ENCODE peak calls at places on chromosomes 12 and 14, in eight cellular contexts. A is activated B cell treated with CpG ODN at 0.5 μM for 24 hours, R is IMR-90, X is upper lobe of left lung, S is A549, F is MCF 10A, N is GM12865, Q is natural killer cell. T is an unnamed sample.
A peak's percentile ranks its signal among the peaks of the same experiment; 100 is the strongest.

GRCh38 chr14:78788467-78789360 is 618.5 kb downstream of the NRXN3 start:
- DNase-seq in R (no peak), X (no peak), F (peak; percentile 56), Q (no peak), N (peak; percentile 20), A (no peak), S (no peak), T (peak; percentile 70)

GRCh38 chr14:75562048-75562447 is 16.4 kb upstream of the FLVCR2 start:
- DNase-seq in R (no peak), F (peak; percentile 26), A (no peak), S (no peak), X (no peak), Q (no peak), N (no peak), T (peak; percentile 33)

GRCh38 chr12:52081263-52081733 is 1.8 kb downstream of the SMIM41 start:
- DNase-seq in Q (no peak), N (peak; percentile 54), X (peak; percentile 40), R (no peak), S (no peak), F (no peak), A (peak; percentile 66), T (no peak)

GRCh38 chr12:10829994-10830393 is 3.8 kb upstream of the TAS2R10 start:
- DNase-seq in R (no peak), A (no peak), N (no peak), F (no peak), X (no peak), Q (no peak), S (no peak), T (no peak)

GRCh38 chr12:82176016-82176415 is 182.2 kb downstream of the CCDC59 start:
- DNase-seq in S (no peak), Q (no peak), A (no peak), N (no peak), R (no peak), F (no peak), X (no peak), T (no peak)

GRCh38 chr12:1634590-1635191 is 5.7 kb downstream of the WNT5B start:
- DNase-seq in Q (peak; percentile 45), A (peak; percentile 33), S (peak; percentile 76), F (peak; percentile 77), R (peak; percentile 69), X (peak; percentile 77), N (peak; percentile 60), T (peak; percentile 73)

GRCh38 chr14:64444984-64445845 is 20.1 kb upstream of the AKAP5 start:
- DNase-seq in R (peak; percentile 77), A (no peak), N (peak; percentile 92), S (peak; percentile 41), X (no peak), Q (peak; percentile 55), F (peak; percentile 64), T (peak; percentile 68)

GRCh38 chr14:70909788-70910614 is 2.7 kb downstream of the PCNX1 start:
- DNase-seq in A (no peak), Q (no peak), R (no peak), S (no peak), X (no peak), F (no peak), N (peak; percentile 22), T (peak; percentile 57)

DNA sequence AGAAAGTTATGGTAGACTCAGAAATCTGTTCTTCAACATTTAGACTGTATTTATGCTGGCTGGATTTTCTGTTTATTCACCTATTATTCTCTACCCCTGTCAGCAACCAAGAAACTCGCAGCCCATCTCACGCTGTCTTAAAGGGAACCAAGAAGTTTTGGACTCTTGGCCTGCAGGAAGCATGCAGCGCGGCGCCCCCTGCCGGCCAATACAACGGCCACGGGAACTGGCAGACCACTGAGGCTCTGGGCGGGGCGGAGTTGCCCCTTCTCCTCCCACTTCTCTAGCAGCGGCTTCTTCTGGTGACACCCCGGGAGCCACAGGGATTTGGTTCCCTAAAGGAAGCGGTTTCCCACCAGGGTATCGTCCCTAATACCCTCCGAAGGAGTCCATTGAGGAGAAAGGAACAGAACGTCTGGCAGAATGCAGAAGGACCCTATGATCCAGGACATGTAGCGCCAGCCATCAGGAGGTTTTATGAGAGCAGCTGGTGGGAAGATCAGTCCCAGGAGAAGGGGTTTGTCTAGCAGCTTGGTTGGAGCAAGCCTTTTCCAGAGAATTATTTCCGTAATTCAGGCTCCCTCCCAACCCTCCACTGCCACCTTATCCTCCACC is 21.0 kb upstream of the RNASE2 start:
- DNase-seq in X (peak; percentile 91), R (no peak), A (no peak), F (peak; percentile 22), N (peak; percentile 45), S (peak; percentile 48), Q (peak; percentile 19), T (peak; percentile 8)
- TF ChIP-seq CTCF in X (peak; percentile 45), R (peak; percentile 37), A (no peak), F (peak; percentile 17), N (peak; percentile 51), S (peak; percentile 30), Q (no peak), T (peak; percentile 25)

GRCh38 chr14:46490150-46490769 is 161.3 kb downstream of the RPL10L start:
- DNase-seq in X (no peak), Q (no peak), S (peak; percentile 15), R (no peak), N (peak; percentile 46), F (peak; percentile 44), A (no peak), T (peak; percentile 78)
- TF ChIP-seq CTCF in X (no peak), Q (no peak), S (no peak), R (no peak), N (peak; percentile 29), F (peak; percentile 19), A (no peak), T (peak; percentile 26)

DNA sequence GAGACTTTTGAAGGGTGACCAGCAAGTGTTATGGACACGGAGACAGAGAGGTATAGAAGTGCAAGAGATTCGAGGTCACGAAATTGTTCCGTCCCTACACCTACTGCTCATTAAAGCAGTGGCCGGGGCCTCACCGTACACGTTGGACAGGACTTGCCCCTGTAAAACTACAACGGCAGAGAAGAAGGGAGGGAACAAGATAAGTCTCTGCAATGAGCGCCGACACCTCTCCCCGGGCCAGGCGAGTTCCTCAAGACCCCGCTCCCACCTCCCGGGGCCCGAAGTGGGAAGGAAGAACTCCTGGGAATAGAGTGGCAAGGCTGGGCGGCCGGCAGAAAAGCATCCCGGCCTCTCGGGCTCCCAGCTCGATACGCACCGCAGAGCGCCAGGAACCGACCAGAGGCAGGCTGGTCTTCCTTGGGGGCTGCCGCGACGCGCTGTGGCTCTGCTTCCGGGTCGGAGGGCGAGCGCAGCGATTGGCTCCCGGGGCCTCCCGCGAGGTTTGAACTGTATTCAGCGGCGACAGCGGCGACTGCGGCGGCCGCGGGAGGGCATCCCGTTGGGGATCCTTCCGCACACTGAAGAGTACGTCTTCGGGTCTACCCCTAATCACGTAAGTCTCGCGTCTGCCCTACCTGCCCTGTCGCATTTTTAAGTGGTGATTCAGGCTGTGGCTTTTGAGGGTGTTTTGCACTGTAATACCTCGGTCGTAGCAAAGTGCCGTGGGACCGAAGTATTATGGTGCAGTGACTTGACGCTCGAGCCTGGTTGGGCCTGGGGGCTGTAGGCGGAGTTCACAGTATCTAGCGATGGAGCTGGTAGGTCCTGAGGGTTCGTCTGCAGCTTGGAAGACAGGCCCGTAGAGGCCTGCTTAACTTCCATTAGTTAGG is at the start of the genes NUP37 and PARPBP:
- DNase-seq in A (peak; percentile 90), N (peak; percentile 95), F (peak; percentile 88), R (peak; percentile 81), X (peak; percentile 99), S (peak; percentile 93), Q (peak; percentile 94), T (peak; percentile 93)
- TF ChIP-seq CTCF in A (no peak), N (peak; percentile 7), F (no peak), R (no peak), X (no peak), S (no peak), Q (no peak), T (no peak)

DNA sequence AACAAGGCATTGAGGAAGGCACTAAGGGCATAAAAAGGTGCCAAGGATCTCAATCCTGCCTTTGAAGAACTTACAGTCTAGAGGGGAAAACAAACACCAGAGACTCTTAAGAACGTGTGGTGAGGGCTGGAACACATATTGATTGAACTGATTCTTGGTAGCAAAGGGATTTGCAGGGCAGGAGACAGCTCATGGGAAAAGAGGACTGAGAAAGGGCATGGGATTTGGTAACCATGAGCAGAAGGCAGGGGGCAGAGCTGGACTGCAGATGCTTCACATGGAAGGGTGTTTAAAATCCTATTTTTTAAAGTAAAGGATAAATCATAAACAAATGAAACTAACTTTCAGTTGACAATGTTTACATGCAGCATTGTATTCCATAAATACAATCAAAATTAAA is 203.1 kb downstream of the ITPR2 start:
- DNase-seq in X (no peak), A (no peak), R (peak; percentile 70), F (no peak), N (no peak), S (peak; percentile 28), Q (no peak), T (no peak)
- TF ChIP-seq CTCF in X (no peak), A (no peak), R (peak; percentile 75), F (no peak), N (no peak), S (peak; percentile 45), Q (no peak), T (no peak)

GRCh38 chr12:58920956-58921861 is 905 bp upstream of the LRIG3 start:
- DNase-seq in A (no peak), R (no peak), N (peak; percentile 46), X (no peak), Q (no peak), F (no peak), S (no peak), T (peak; percentile 55)

GRCh38 chr12:58918475-58918874 is 1.8 kb downstream of the LRIG3 start:
- DNase-seq in R (peak; percentile 15), Q (no peak), A (no peak), F (peak; percentile 29), N (no peak), X (no peak), S (no peak), T (peak; percentile 32)

GRCh38 chr12:58919271-58920101 is 818 bp downstream of the LRIG3 start:
- DNase-seq in X (no peak), N (peak; percentile 80), Q (no peak), A (no peak), S (peak; percentile 41), R (peak; percentile 58), F (peak; percentile 67), T (peak; percentile 66)

GRCh38 chr12:58917699-58918334 is 2.5 kb downstream of the LRIG3 start:
- DNase-seq in Q (no peak), N (peak; percentile 44), A (no peak), F (peak; percentile 37), R (no peak), X (no peak), S (no peak), T (peak; percentile 32)

DNA sequence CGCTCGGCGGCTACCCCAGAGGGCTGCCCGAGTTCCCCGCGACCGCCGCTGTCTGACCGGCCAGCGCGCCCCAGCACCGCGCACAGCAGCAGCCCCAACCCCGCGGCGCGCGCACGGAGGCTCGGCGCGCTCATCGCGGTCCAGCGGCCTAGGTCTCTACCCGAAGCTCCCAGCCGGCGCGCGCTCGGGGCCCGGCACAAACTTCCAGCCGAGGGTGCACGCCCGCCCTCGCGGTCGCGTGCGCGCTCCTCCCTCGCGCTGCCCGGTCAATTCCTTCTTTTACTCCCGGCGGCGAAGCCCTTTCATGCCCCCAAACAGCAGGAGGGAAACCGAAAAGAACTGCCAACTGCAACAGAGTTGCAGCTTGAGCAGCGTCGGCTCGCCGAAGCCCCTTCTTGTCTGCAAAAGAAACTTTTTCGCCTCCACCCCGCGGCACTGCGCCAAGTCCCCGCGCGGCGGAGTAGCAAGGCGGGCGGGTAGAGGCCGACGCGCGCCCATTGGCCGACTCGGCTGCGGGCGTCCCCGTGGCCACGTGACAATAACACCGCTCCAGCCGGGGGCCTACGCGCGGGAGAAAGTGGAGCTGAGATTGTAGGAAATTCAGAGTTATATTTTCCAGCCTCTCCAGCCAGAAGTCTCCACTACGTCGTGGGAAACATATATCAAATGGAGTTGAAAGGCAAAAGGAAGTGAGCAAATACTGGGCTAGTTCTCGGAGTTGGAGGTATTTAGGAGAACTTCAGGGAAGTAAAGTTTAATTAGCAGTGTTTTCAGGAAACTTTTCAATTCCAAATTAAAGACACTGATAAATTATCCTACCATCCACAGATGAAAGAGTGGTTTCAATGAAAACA is at the start of gene LRIG3:
- DNase-seq in F (peak; percentile 89), X (peak; percentile 97), R (peak; percentile 89), N (peak; percentile 91), S (peak; percentile 90), Q (no peak), A (no peak), T (peak; percentile 89)
- TF ChIP-seq CTCF in F (no peak), X (no peak), R (peak; percentile 1), N (peak; percentile 18), S (no peak), Q (no peak), A (no peak), T (peak; percentile 1)